ENCODE peak calls at places on chromosomes 1 and 21, in four cellular contexts. H is astrocyte of the spinal cord, L is SW480, I is endodermal cell. B is an unnamed sample.

GRCh38 chr1:21325231-21325718 is 35.0 kb upstream of the ECE1 start:
- DNase-seq in H (no peak), L (no peak), I (no peak), B (peak)

GRCh38 chr1:41547336-41547735 is 62.9 kb upstream of the EDN2 start:
- DNase-seq in H (no peak), L (no peak), I (no peak), B (peak)

GRCh38 chr1:234478152-234478480 is 863 bp downstream of the TARBP1 start:
- DNase-seq in H (peak), L (peak), I (no peak), B (no peak)

GRCh38 chr1:159817276-159818041 is 9.2 kb upstream of the SLAMF8 start:
- DNase-seq in H (peak), L (peak), I (no peak), B (no peak)

GRCh38 chr1:22229374-22229773 is 86.5 kb upstream of the WNT4 start:
- DNase-seq in H (no peak), L (no peak), I (no peak), B (no peak)

GRCh38 chr1:25609921-25610320 is 6.7 kb upstream of the MAN1C1 start:
- DNase-seq in H (no peak), L (no peak), I (peak), B (no peak)

GRCh38 chr1:23899070-23899469 is 14.1 kb downstream of the CNR2 start:
- DNase-seq in H (no peak), L (no peak), I (no peak), B (no peak)

GRCh38 chr1:78839704-78840277 is 166.7 kb downstream of the ADGRL4 start:
- DNase-seq in H (peak), L (no peak), I (peak), B (no peak)

GRCh38 chr1:3898994-3899775 is 887 bp downstream of the C1orf174 start:
- DNase-seq in H (no peak), L (peak), I (no peak), B (no peak)

GRCh38 chr1:163090321-163090945 is 21.3 kb downstream of the RGS4 start:
- DNase-seq in H (peak), L (no peak), I (no peak), B (no peak)

GRCh38 chr1:239861985-239862384 is 229.7 kb upstream of the FMN2 start:
- DNase-seq in H (no peak), L (no peak), I (no peak), B (no peak)

GRCh38 chr1:151590961-151591360 is 20.9 kb upstream of the SNX27 start:
- DNase-seq in H (no peak), L (no peak), I (no peak), B (no peak)

GRCh38 chr1:234841710-234842231 is 231.8 kb upstream of the IRF2BP2 start:
- DNase-seq in H (no peak), L (no peak), I (peak), B (no peak)

GRCh38 chr1:21629971-21630370 is 39.2 kb downstream of the RAP1GAP start:
- DNase-seq in H (no peak), L (no peak), I (no peak), B (no peak)

GRCh38 chr1:48676822-48677221 is 99.9 kb downstream of the BEND5 start:
- DNase-seq in H (no peak), L (no peak), I (no peak), B (no peak)

GRCh38 chr1:227356582-227357228 is 38.4 kb upstream of the CDC42BPA start:
- DNase-seq in H (no peak), L (peak), I (peak), B (no peak)

GRCh38 chr21:36186506-36187399 is 30.1 kb downstream of the DOP1B start:
- DNase-seq in H (no peak), L (no peak), I (peak), B (no peak)

GRCh38 chr1:209896346-209896745 is 41.7 kb upstream of the SYT14 start:
- DNase-seq in H (peak), L (no peak), I (no peak), B (no peak)

GRCh38 chr1:89994231-89994804 is 592 bp upstream of the ZNF326 start:
- DNase-seq in H (no peak), L (no peak), I (peak), B (no peak)

GRCh38 chr1:233140974-233141373 is 154.6 kb downstream of the PCNX2 start:
- DNase-seq in H (no peak), L (no peak), I (no peak), B (no peak)

GRCh38 chr1:220809704-220810103 is 23.0 kb downstream of the MTARC1 start:
- DNase-seq in H (no peak), L (no peak), I (peak), B (no peak)

GRCh38 chr1:60960846-60961542 is 121.4 kb upstream of the NFIA start:
- DNase-seq in H (peak), L (no peak), I (no peak), B (no peak)

GRCh38 chr1:61638296-61638695 is 86.6 kb downstream of the TM2D1 start:
- DNase-seq in H (peak), L (no peak), I (no peak), B (no peak)

GRCh38 chr1:31843506-31843905 is 27.7 kb upstream of the SPOCD1 start:
- DNase-seq in H (no peak), L (peak), I (peak), B (peak)

GRCh38 chr1:59150537-59151386 is 146.1 kb upstream of the FGGY start:
- DNase-seq in H (peak), L (peak), I (peak), B (peak)

GRCh38 chr1:11046625-11047365 is at the start of gene MASP2:
- DNase-seq in H (no peak), L (no peak), I (no peak), B (peak)

GRCh38 chr1:231039161-231040018 is 664 bp downstream of the FAM89A start:
- DNase-seq in H (peak), L (peak), I (peak), B (peak)

GRCh38 chr1:165408518-165408917 is 36.4 kb downstream of the RXRG start:
- DNase-seq in H (no peak), L (peak), I (peak), B (no peak)

GRCh38 chr1:24702511-24703293 is 42.5 kb upstream of the CLIC4 start:
- DNase-seq in H (peak), L (no peak), I (no peak), B (no peak)

GRCh38 chr1:240800291-240800690 is 188.3 kb upstream of the GREM2 start:
- DNase-seq in H (no peak), L (no peak), I (no peak), B (no peak)

GRCh38 chr1:117685936-117686806 is 80.3 kb downstream of the TENT5C start:
- DNase-seq in H (no peak), L (no peak), I (no peak), B (no peak)

GRCh38 chr1:245155186-245156040 is 628 bp downstream of the KIF26B start:
- DNase-seq in H (peak), L (peak), I (peak), B (no peak)

GRCh38 chr1:67717876-67718275 is 32.9 kb downstream of the GADD45A start:
- DNase-seq in H (no peak), L (peak), I (no peak), B (no peak)

GRCh38 chr1:159465191-159465603 is 25.7 kb downstream of the OR10J1 start:
- DNase-seq in H (no peak), L (no peak), I (no peak), B (no peak)

GRCh38 chr1:67812225-67812624 is 21.0 kb downstream of the GNG12 start:
- DNase-seq in H (no peak), L (no peak), I (no peak), B (no peak)

GRCh38 chr1:93680121-93681094 is 1.2 kb downstream of the BCAR3 start:
- DNase-seq in H (peak), L (peak), I (peak), B (peak)

B was measured in sigmoid colon.